ENCODE peak calls at places on chromosome 11, in ten cellular contexts. R, A, X, F, Q, P, K, O, I and Y are unnamed samples.

GRCh38 chr11:65274734-65275682 is 13.2 kb downstream of the POLA2 start:
- DNase-seq in F (peak; percentile 70), R (peak; percentile 75), Q (peak; percentile 67), P (peak; percentile 94), K (peak; percentile 96), I (no peak), X (peak; percentile 94), A (peak; percentile 29), O (no peak), Y (no peak)

GRCh38 chr11:28049338-28050216 is 58.4 kb downstream of the KIF18A start:
- DNase-seq in O (no peak), K (peak; percentile 90), A (no peak), X (no peak), F (no peak), I (no peak), R (no peak), Q (peak; percentile 64), P (peak; percentile 39), Y (no peak)

GRCh38 chr11:6855971-6856542 is 6.8 kb upstream of the OR10A2 start:
- DNase-seq in K (peak; percentile 73), Q (peak; percentile 30), I (no peak), F (peak; percentile 19), A (no peak), O (peak; percentile 15), X (no peak), P (peak; percentile 8), R (no peak), Y (no peak)

GRCh38 chr11:72179804-72180396 is 12.0 kb upstream of the FOLR1 start:
- DNase-seq in Q (no peak), K (no peak), I (no peak), A (no peak), P (peak; percentile 12), O (no peak), F (no peak), X (no peak), R (no peak), Y (no peak)

GRCh38 chr11:56967726-56968125 is 21.0 kb upstream of the OR5AK2 start:
- DNase-seq in O (no peak), F (no peak), Q (no peak), X (no peak), I (no peak), A (no peak), P (no peak), K (peak; percentile 44), R (no peak), Y (no peak)

GRCh38 chr11:92972248-92972647 is 2.8 kb downstream of the MTNR1B start:
- DNase-seq in I (no peak), P (no peak), Q (no peak), O (no peak), R (no peak), A (no peak), K (no peak), X (no peak), F (no peak), Y (no peak)

GRCh38 chr11:16454284-16454683 is 97.9 kb upstream of the SOX6 start:
- DNase-seq in R (no peak), Q (no peak), K (no peak), O (no peak), P (no peak), F (no peak), I (no peak), X (no peak), A (no peak), Y (no peak)

GRCh38 chr11:7604331-7604973 is 68.8 kb downstream of the CYB5R2 start:
- DNase-seq in I (no peak), K (no peak), X (no peak), A (no peak), F (no peak), R (no peak), O (no peak), Q (no peak), P (no peak), Y (no peak)

GRCh38 chr11:129249351-129249750 is 57.2 kb upstream of the ARHGAP32 start:
- DNase-seq in K (peak; percentile 60), Q (peak; percentile 46), F (no peak), A (no peak), X (peak; percentile 54), R (no peak), O (no peak), P (peak; percentile 90), I (no peak), Y (no peak)

GRCh38 chr11:42571486-42572230 is 740.1 kb upstream of the API5 start:
- DNase-seq in K (no peak), I (no peak), R (no peak), X (no peak), Q (no peak), F (no peak), P (no peak), O (no peak), A (no peak), Y (no peak)

GRCh38 chr11:45803981-45804805 is 756 bp upstream of the SLC35C1 start:
- DNase-seq in K (peak; percentile 53), X (no peak), A (no peak), Q (peak; percentile 39), I (peak; percentile 96), R (peak; percentile 51), F (peak; percentile 63), O (no peak), P (peak; percentile 57), Y (peak; percentile 82)
- TF ChIP-seq CTCF in K (no peak), X (no peak), A (no peak), Q (no peak), I (no peak), R (no peak), F (no peak), O (no peak), P (no peak), Y (no peak)

DNA sequence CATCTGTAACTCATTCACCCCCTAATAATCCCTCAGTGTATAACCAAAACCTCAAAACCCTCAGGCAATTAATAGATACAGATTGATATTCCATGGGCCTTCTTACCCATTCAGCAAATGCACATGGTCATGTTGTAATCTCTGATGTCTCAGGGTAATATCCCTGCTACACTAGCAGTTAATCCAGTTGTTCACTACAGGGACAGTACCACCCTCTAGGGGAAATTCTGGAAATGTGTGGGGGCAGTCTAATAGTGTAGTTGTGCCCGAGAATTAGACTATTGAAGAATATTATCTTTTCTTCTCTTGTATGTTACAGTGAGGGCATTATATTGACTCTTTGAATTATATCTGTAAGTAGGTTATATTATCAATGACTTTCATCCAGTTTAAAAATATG is 175.4 kb downstream of the CWF19L2 start:
- DNase-seq in I (no peak), R (no peak), Q (no peak), X (no peak), P (no peak), A (no peak), O (no peak), K (no peak), F (no peak), Y (no peak)
- TF ChIP-seq CTCF in I (no peak), R (no peak), Q (no peak), X (no peak), P (no peak), A (no peak), O (no peak), K (no peak), F (no peak), Y (no peak)

GRCh38 chr11:33830903-33831648 is 56.8 kb upstream of the FBXO3 start:
- DNase-seq in R (no peak), Q (peak; percentile 62), O (no peak), K (peak; percentile 90), A (no peak), F (no peak), P (peak; percentile 35), X (no peak), I (no peak), Y (no peak)

GRCh38 chr11:33827206-33827605 is 52.9 kb upstream of the FBXO3 start:
- DNase-seq in O (no peak), P (no peak), R (no peak), A (no peak), F (no peak), X (no peak), Q (no peak), I (no peak), K (peak; percentile 23), Y (no peak)

GRCh38 chr11:33828604-33829429 is 54.5 kb upstream of the FBXO3 start:
- DNase-seq in R (peak; percentile 15), O (no peak), X (no peak), K (no peak), I (peak; percentile 67), F (no peak), A (no peak), Q (peak; percentile 18), P (no peak), Y (no peak)

GRCh38 chr11:33832676-33833075 is 58.4 kb upstream of the FBXO3 start:
- DNase-seq in O (no peak), R (no peak), Q (no peak), P (no peak), I (no peak), A (no peak), X (no peak), K (no peak), F (no peak), Y (no peak)

GRCh38 chr11:33829430-33830141 is 55.3 kb upstream of the FBXO3 start:
- DNase-seq in F (peak; percentile 70), P (peak; percentile 78), K (peak; percentile 83), I (no peak), Q (peak; percentile 72), R (peak; percentile 62), O (no peak), A (no peak), X (peak; percentile 49), Y (no peak)
- TF ChIP-seq CTCF in F (peak; percentile 49), P (peak; percentile 91), K (peak; percentile 87), I (peak; percentile 31), Q (peak; percentile 88), R (peak; percentile 51), O (peak; percentile 79), A (peak; percentile 76), X (peak; percentile 88), Y (peak; percentile 86)

DNA sequence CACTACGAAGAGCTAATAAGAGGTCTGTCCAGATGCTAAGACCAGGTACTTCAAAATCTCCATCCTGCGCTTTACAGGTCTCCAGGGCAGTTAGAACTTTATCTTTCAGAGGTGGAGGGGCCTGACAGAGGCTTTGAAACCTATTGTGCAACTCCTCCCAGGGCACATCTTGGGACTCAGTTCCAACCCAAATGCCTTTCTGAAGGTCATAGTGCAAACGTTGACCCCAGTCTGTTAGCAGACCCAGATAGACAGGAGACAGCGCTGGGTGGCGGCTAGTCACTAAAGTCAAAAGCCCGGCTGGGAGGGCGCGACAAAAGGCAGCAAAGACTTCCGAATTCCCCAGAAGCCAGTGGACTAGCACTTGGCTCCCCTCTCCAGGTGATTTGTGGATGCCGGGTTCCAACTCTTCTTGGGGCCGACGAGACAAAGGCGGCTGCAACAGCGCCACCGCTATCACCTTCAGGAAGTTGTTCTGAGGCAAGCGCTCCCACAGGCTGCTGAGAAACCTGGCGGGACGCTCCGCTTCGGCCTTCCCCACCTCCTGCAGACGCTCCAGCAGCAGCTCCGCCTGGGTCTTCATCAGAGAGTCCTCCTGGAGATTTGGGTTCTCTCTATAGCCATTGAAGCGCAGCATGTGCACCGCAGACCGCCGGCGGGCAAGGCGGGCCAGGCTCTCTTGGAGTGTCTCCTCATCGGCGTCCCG is 728 bp downstream of the FANCF start:
- DNase-seq in O (peak; percentile 19), R (no peak), F (peak; percentile 60), A (peak; percentile 71), K (peak; percentile 60), X (peak; percentile 15), I (peak; percentile 82), Q (peak; percentile 0), P (peak; percentile 66), Y (peak; percentile 74)
- TF ChIP-seq CTCF in O (peak; percentile 77), R (no peak), F (no peak), A (peak; percentile 62), K (peak; percentile 61), X (peak; percentile 55), I (no peak), Q (peak; percentile 61), P (peak; percentile 66), Y (peak; percentile 63)